ENCODE peak calls at places on chromosome 18, in four cellular contexts. X is heart right ventricle, N is SJSA1, H is left cardiac atrium. I is an unnamed sample.

GRCh38 chr18:49321800-49322461 is 138.5 kb downstream of the DYM start:
- DNase-seq in H (no peak), X (no peak), N (no peak), I (no peak)

GRCh38 chr18:23939896-23940295 is 74.7 kb upstream of the TTC39C start:
- DNase-seq in H (no peak), X (no peak), N (no peak), I (no peak)

GRCh38 chr18:427005-427404 is 73.5 kb downstream of the COLEC12 start:
- DNase-seq in X (no peak), H (no peak), N (no peak), I (no peak)

GRCh38 chr18:12049983-12050811 is 43.4 kb upstream of the ANKRD62 start:
- DNase-seq in H (no peak), X (no peak), N (no peak), I (no peak)

GRCh38 chr18:70659026-70659726 is 370.3 kb downstream of the SOCS6 start:
- DNase-seq in H (peak), X (no peak), N (no peak), I (no peak)

GRCh38 chr18:48408727-48409590 is at the start of gene ZBTB7C:
- DNase-seq in X (peak), N (no peak), H (peak), I (no peak)

GRCh38 chr18:75429975-75430374 is 2.5 kb upstream of the SMIM21 start:
- DNase-seq in X (no peak), H (no peak), N (no peak), I (no peak)

GRCh38 chr18:38009335-38009734 is 443.7 kb upstream of the CELF4 start:
- DNase-seq in N (no peak), H (no peak), X (no peak), I (no peak)

GRCh38 chr18:67010916-67011315 is 407.0 kb upstream of the CDH19 start:
- DNase-seq in H (no peak), N (no peak), X (no peak), I (no peak)

GRCh38 chr18:63961430-63961980 is 8.4 kb upstream of the SERPINB8 start:
- DNase-seq in H (no peak), X (no peak), N (no peak), I (no peak)